ENCODE peak calls at places on chromosomes 12 and 14, in six cellular contexts. T, D, G, A, J and F are unnamed samples.

GRCh38 chr12:95718772-95719171 is 71.8 kb downstream of the NTN4 start:
- DNase-seq in T (no peak), D (no peak), G (no peak), A (no peak), J (no peak), F (no peak)

GRCh38 chr12:10310926-10311705 is 3.4 kb downstream of the KLRD1 start:
- DNase-seq in T (peak; percentile 16), D (no peak), G (peak; percentile 8), A (no peak), J (no peak), F (no peak)

GRCh38 chr12:15563683-15564082 is 225.5 kb downstream of the EPS8 start:
- DNase-seq in T (peak; percentile 24), D (peak; percentile 68), G (peak; percentile 19), A (no peak), J (no peak), F (no peak)

GRCh38 chr12:94230357-94230905 is 82.1 kb downstream of the PLXNC1 start:
- DNase-seq in T (no peak), D (peak; percentile 19), G (no peak), A (no peak), J (no peak), F (no peak)

GRCh38 chr12:40336573-40337199 is 111.9 kb downstream of the LRRK2 start:
- DNase-seq in T (no peak), D (peak; percentile 5), G (peak; percentile 12), A (no peak), J (no peak), F (no peak)

GRCh38 chr12:121915841-121916321 is 2.5 kb upstream of the CFAP251 start:
- DNase-seq in T (no peak), D (peak; percentile 68), G (no peak), A (no peak), J (no peak), F (no peak)

GRCh38 chr12:107372229-107372658 is 278.9 kb upstream of the CRY1 start:
- DNase-seq in T (no peak), D (peak; percentile 27), G (peak; percentile 40), A (peak; percentile 56), J (no peak), F (no peak)

GRCh38 chr12:129605666-129606065 is 298.2 kb downstream of the TMEM132D start:
- DNase-seq in T (peak; percentile 73), D (no peak), G (peak; percentile 72), A (no peak), J (no peak), F (no peak)

GRCh38 chr12:936377-937345 is 12.8 kb downstream of the RAD52 start:
- DNase-seq in T (no peak), D (no peak), G (no peak), A (no peak), J (no peak), F (no peak)

GRCh38 chr14:90511795-90512331 is 115.0 kb downstream of the CALM1 start:
- DNase-seq in T (no peak), D (no peak), G (no peak), A (no peak), J (no peak), F (no peak)

GRCh38 chr12:106126441-106127288 is 12.1 kb downstream of the NUAK1 start:
- DNase-seq in T (no peak), D (peak; percentile 80), G (peak; percentile 56), A (no peak), J (no peak), F (no peak)

GRCh38 chr12:121765573-121765972 is 27.9 kb downstream of the RHOF start:
- DNase-seq in T (peak; percentile 58), D (peak; percentile 97), G (peak; percentile 92), A (no peak), J (peak; percentile 68), F (peak; percentile 74)

GRCh38 chr12:26833692-26834168 is 736 bp upstream of the ITPR2 start:
- DNase-seq in T (no peak), D (peak; percentile 13), G (peak; percentile 27), A (peak; percentile 22), J (no peak), F (no peak)

GRCh38 chr12:40325349-40325960 is 100.7 kb downstream of the LRRK2 start:
- DNase-seq in T (peak; percentile 13), D (peak; percentile 4), G (peak; percentile 14), A (no peak), J (no peak), F (peak; percentile 31)

GRCh38 chr14:89025581-89026236 is 201.3 kb downstream of the TTC8 start:
- DNase-seq in T (no peak), D (peak; percentile 38), G (no peak), A (no peak), J (no peak), F (no peak)

GRCh38 chr14:93747102-93747501 is 41.2 kb downstream of the PRIMA1 start:
- DNase-seq in T (no peak), D (no peak), G (no peak), A (no peak), J (no peak), F (no peak)

GRCh38 chr14:56004323-56004722 is 113.9 kb upstream of the PELI2 start:
- DNase-seq in T (no peak), D (no peak), G (no peak), A (no peak), J (no peak), F (no peak)

GRCh38 chr12:95553202-95553943 is 2.1 kb upstream of the USP44 start:
- DNase-seq in T (no peak), D (no peak), G (no peak), A (no peak), J (no peak), F (no peak)

DNA sequence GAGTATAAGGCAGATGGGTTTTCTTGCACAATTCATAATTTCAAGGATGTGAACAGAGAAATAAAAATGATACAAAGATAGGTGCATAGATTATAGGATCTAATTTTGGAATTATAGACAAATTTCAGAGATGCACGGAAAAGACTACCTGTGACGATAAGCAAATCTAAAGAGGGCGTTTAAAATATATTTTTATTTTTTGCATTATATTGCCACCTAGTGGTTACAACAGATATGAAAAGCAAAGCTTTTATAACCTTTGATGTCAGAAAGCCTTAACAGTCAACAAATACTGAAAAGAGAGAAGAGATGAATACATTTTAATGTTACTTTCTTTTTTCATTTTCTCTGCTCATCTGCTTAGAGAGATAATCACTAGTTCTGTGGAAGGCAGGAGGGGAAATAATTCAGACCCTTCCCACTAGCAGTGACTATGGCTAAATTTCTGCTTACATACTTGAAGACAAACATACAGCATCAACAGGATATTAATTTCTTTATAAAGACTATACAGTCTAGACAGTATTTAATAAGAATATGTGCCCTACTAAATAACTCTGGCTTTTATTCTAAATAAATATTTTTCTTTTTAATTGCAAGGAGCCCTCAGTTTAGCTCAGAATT is 46.3 kb downstream of the NTS start:
- DNase-seq in T (no peak), D (peak; percentile 6), G (peak; percentile 51), A (no peak), J (no peak), F (no peak)
- TF ChIP-seq CTCF in T (peak; percentile 27), D (peak; percentile 56), G (peak; percentile 46), A (peak; percentile 56), J (peak; percentile 43), F (peak; percentile 53)

DNA sequence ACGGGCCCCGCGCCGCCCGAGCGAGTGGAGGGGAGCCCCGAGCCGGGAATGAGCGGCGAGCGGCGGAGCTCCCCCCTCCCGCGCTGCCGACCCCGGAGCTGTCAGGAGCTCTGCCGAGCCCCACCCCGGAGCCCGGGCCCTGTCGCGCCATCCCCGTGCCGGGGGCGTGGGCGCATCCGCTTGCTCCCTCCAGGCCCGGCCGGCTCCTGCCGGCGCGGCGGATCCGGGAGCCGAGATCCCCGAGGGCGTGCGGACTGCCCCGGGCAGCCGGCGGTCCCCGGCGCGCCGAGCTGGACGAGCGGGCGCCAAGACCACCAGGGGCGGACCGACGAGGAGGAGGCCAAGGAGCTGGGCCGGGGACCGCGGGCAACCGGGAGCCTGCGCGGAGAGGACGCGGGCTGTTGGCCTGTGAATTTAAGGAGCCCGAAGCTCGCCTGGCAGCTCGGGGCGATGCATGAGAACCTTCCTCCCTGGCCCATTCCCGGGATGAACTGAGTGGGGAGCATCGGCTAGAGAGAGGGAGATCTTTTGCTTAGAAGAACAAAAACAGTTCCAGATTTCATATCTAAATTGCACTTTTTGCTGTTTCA is 2.0 kb downstream of the PTHLH start:
- DNase-seq in T (no peak), D (peak; percentile 29), G (peak; percentile 43), A (no peak), J (no peak), F (no peak)
- TF ChIP-seq CTCF in T (no peak), D (no peak), G (no peak), A (no peak), J (no peak), F (no peak)

DNA sequence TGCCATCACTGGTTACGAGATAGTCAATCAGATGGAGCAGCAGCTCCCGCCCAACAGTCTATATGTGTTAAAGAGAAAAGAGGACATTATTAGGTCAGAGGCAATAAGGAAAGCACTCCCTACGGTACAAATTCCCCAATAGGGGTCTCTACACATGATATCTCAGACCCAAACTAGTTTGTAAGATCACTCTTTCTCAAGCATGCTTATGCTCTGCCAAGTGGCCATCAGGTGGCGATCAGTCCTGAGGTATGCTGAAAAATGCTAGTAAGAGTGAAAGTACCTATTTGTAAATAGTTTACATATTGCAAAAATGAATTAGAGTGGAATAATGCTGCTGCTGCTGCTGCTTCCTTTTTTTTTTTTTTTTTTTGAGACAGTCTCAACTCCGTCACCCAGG is 61.1 kb downstream of the CPM start:
- DNase-seq in T (peak; percentile 16), D (peak; percentile 28), G (peak; percentile 26), A (no peak), J (no peak), F (no peak)
- TF ChIP-seq CTCF in T (peak; percentile 72), D (peak; percentile 33), G (peak; percentile 48), A (no peak), J (no peak), F (peak; percentile 33)

GRCh38 chr12:108833355-108833733 is 24.0 kb downstream of the SSH1 start:
- DNase-seq in T (peak; percentile 97), D (peak; percentile 90), G (peak; percentile 89), A (peak; percentile 56), J (peak; percentile 89), F (no peak)
- TF ChIP-seq CTCF in T (no peak), D (no peak), G (no peak), A (no peak), J (no peak), F (no peak)

DNA sequence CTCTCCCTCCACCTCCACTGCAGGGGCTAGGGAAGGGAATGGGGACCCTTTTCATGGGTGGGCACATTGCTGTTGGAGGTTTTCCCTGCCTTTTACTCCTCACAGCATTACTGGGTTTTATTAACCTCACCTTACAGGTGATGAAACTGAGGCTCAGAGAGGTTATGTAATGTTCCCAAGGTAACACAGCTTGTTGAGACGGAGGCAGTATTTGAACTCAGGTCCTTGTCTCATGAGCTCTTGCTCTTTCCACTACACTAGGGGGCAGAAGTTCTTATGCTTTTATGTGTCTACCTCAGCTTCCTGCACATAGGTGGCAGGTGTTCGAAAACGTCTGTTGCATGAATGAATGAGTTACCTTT is 11.7 kb downstream of the CISTR start:
- DNase-seq in T (no peak), D (no peak), G (no peak), A (no peak), J (no peak), F (no peak)
- TF ChIP-seq CTCF in T (no peak), D (no peak), G (no peak), A (no peak), J (no peak), F (no peak)

GRCh38 chr14:69288001-69288771 is 28.2 kb downstream of the GALNT16 start:
- DNase-seq in T (no peak), D (peak; percentile 42), G (peak; percentile 90), A (peak; percentile 35), J (no peak), F (no peak)
- TF ChIP-seq CTCF in T (peak; percentile 67), D (peak; percentile 43), G (peak; percentile 31), A (peak; percentile 29), J (no peak), F (no peak)

GRCh38 chr14:22047105-22047504 is 373.5 kb upstream of the OR4E1 start:
- DNase-seq in T (no peak), D (no peak), G (no peak), A (no peak), J (no peak), F (no peak)
- TF ChIP-seq CTCF in T (peak; percentile 59), D (peak; percentile 8), G (peak; percentile 12), A (no peak), J (no peak), F (peak; percentile 1)